ENCODE peak calls at places on chromosomes 4 and X, in four cellular contexts. S, C, O and T are unnamed samples.

GRCh38 chr4:20333141-20333690 is 81.5 kb downstream of the SLIT2 start:
- DNase-seq in S (no peak), O (no peak), C (no peak), T (no peak)

GRCh38 chr4:184401397-184402171 is 72.8 kb downstream of the IRF2 start:
- DNase-seq in S (no peak), O (no peak), C (no peak), T (no peak)

GRCh38 chr4:139660518-139661149 is 5.0 kb upstream of the MGST2 start:
- DNase-seq in O (peak), S (no peak), C (no peak), T (no peak)

GRCh38 chr4:127304356-127304755 is 328.4 kb upstream of the INTU start:
- DNase-seq in O (no peak), C (no peak), S (no peak), T (peak)

GRCh38 chr4:57499786-57500185 is 389.6 kb upstream of the IGFBP7 start:
- DNase-seq in S (no peak), O (no peak), C (no peak), T (peak)

GRCh38 chrX:16484338-16484737 is 165.6 kb upstream of the S100G start:
- DNase-seq in O (peak), S (no peak), C (no peak), T (peak)

GRCh38 chr4:104416725-104417363 is 77.8 kb downstream of the CXXC4 start:
- DNase-seq in S (no peak), C (no peak), O (no peak), T (no peak)

GRCh38 chr4:40055379-40055872 is 1.2 kb upstream of the N4BP2 start:
- DNase-seq in C (no peak), O (no peak), S (no peak), T (no peak)

GRCh38 chr4:110119880-110120279 is 78.5 kb downstream of the ELOVL6 start:
- DNase-seq in O (peak), C (no peak), S (no peak), T (peak)

GRCh38 chrX:31981546-31982062 is 909.8 kb upstream of the FTHL17 start:
- DNase-seq in C (no peak), O (no peak), S (no peak), T (no peak)

GRCh38 chrX:133527415-133527814 is 112.1 kb upstream of the GPC4 start:
- DNase-seq in O (no peak), C (no peak), S (no peak), T (no peak)

GRCh38 chrX:150886381-150886780 is 12.1 kb downstream of the CD99L2 start:
- DNase-seq in C (no peak), S (no peak), O (no peak), T (no peak)

GRCh38 chrX:96763608-96764007 is 79.0 kb downstream of the DIAPH2 start:
- DNase-seq in O (no peak), C (no peak), S (no peak), T (no peak)

GRCh38 chr4:141046255-141046654 is 87.0 kb downstream of the RNF150 start:
- DNase-seq in S (no peak), C (no peak), O (peak), T (peak)

GRCh38 chr4:75708218-75708691 is 16.1 kb upstream of the USO1 start:
- DNase-seq in O (no peak), C (no peak), S (no peak), T (no peak)

GRCh38 chrX:153903238-153903980 is 1.1 kb upstream of the AVPR2 start:
- DNase-seq in O (no peak), S (no peak), C (no peak), T (no peak)

GRCh38 chrX:153905481-153906095 is 1.1 kb downstream of the AVPR2 start:
- DNase-seq in S (no peak), O (no peak), C (no peak), T (no peak)

GRCh38 chrX:153902388-153902787 is 2.1 kb upstream of the AVPR2 start:
- DNase-seq in S (no peak), O (no peak), C (no peak), T (no peak)

GRCh38 chrX:153906126-153906917 is 1.8 kb downstream of the AVPR2 start:
- DNase-seq in C (no peak), S (no peak), O (no peak), T (no peak)

DNA sequence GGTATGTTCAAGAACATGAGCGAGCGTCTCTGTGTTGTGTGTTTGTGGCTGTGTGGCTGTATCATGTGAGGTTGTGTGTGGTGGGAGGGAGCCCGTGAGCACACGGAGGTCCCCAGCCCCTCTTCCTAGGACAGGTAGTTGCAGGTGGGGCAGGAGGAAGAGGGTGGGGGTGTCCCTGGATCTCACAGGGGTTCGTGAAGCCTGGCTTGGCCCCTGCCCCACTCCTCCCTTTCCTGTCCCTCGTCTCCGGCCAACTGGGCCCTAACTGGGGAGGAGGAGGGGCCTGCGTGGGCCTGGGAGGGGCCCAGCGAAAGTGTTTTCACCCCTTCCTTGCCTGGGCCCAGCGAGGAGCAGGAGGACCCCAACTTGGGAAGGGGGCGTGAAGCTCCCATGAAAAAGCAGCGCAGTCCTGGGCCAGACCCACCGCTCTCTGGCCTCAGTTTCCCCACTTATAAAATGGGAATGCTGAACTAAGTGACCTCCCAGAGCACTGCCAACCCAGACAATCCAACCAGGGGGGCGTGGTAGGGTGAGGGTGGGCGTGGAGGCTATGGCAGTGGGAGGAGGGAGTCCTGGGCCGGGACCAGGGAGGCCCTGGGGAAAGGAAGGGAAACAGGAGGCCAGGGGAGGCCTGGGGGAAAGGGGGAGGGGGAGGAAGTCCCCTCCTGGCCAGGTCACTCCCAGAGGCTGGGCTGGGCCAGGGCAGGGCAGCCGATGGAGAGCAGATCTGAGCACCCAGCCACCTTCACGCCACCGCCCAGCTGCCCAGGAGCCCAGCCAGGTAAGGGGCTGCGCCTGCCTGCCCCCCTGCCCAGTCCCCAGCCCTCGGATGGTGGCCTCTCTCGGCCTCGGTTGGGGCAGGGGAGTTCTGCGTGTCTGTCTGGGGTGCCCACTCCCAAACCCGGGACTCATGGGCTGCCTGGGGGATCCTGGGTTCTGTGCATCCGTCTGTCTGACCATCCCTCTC is at the start of gene AVPR2:
- DNase-seq in O (no peak), S (no peak), C (no peak), T (no peak)
- H3K4me3 ChIP-seq in O (no peak), S (no peak), C (no peak), T (no peak)

GRCh38 chrX:107675365-107675654 is 47.0 kb downstream of the PRPS1 start:
- DNase-seq in C (no peak), O (no peak), S (no peak), T (no peak)

GRCh38 chrX:107675823-107676555 is 47.7 kb downstream of the PRPS1 start:
- DNase-seq in O (peak), S (no peak), C (no peak), T (peak)

GRCh38 chrX:107677909-107678308 is 49.6 kb downstream of the PRPS1 start:
- DNase-seq in O (peak), C (no peak), S (no peak), T (no peak)

GRCh38 chrX:107677501-107677901 is 49.2 kb downstream of the PRPS1 start:
- DNase-seq in C (no peak), O (peak), S (no peak), T (peak)

DNA sequence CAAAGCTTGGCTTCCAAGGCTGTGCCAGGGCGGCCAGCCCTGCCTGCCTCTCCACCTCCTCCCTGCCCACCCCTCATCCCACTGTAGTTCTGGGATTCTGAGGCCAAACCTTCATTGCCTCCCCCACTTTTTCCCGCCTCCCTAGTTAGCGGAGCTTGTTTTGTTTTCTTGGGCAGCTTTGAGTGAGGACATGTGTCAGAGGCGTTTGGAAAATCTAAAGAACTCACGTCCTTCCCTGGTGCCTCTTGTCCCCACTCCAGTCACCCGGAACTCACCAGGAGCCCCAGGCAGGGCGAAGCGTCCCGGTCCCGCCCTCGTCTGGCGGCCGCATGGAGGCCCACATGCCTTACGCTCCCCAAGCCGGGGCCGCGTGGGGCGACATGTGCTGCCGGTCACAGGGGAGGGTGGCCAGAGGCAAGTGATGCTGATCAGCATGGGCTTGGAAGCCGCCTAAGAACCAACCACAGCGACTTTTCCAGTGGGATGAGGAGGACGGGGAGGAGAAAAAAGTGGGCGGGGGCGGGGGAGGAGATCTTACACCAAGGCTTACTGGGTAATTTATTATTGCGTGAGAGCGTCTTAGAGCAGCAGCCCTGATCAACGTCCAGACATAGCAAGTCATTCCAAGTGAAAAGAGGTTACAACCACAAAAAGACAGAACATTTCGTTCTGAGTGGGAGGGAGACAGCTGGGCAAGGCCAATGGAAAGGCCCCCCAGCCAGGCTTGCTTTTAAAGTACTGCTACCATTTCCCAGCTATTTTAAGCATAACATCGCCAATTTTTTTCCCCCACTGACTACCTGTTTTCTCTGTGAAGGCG is 48.5 kb downstream of the PRPS1 start:
- DNase-seq in C (no peak), O (peak), S (peak), T (peak)
- H3K4me3 ChIP-seq in C (no peak), O (peak), S (peak), T (peak)

DNA sequence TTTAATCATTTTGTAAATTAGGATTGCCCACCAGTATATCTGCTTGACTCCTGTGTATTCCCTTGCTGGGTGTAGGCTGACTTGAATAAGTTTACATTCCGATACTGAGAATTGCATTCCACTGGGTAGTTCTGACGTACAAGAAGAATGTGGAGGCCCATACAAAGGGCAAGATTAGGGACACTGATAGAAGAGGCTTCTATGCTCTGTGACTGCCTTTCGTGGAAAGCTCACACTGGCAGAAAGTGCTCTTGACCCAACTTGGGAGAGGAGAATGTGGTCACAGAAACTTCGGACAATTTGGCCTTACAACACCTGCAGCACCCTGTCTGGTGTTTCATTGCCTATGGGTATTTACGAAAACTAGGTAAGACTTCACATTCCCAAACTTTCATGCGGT is 126.3 kb downstream of the RAPGEF2 start:
- DNase-seq in O (peak), C (no peak), S (no peak), T (no peak)
- H3K4me3 ChIP-seq in O (no peak), C (no peak), S (no peak), T (no peak)

DNA sequence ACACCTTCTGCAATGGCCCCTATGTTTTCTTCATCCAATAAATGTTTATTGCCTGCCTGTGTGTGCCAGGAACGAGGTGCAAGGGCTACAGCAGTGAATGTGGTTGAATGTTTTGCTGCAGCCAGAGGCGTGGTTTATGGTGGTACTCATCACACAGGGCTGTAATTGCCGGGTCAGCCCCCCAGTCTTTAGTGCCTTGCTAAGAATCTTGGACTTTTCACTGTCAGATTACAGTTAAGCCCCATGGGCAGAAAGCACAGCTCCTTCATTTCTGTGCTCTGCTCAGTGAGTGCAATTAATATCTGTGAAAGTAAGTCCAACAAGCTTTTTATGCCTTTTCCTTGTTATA is 67.8 kb downstream of the TAPT1 start:
- DNase-seq in C (no peak), S (no peak), O (no peak), T (no peak)
- H3K4me3 ChIP-seq in C (no peak), S (no peak), O (no peak), T (no peak)

GRCh38 chr4:123351713-123352112 is 44.9 kb upstream of the SPRY1 start:
- DNase-seq in S (no peak), O (no peak), C (no peak), T (no peak)
- H3K4me3 ChIP-seq in S (no peak), O (no peak), C (no peak), T (no peak)

GRCh38 chrX:1903380-1903935 is 288.6 kb downstream of the ASMT start:
- DNase-seq in C (no peak), O (peak), S (no peak), T (peak)

GRCh38 chrX:1906028-1906427 is 291.2 kb downstream of the ASMT start:
- DNase-seq in O (no peak), C (no peak), S (no peak), T (no peak)

GRCh38 chrX:1899841-1900240 is 285.0 kb downstream of the ASMT start:
- DNase-seq in S (no peak), O (no peak), C (peak), T (no peak)

GRCh38 chrX:1904663-1905218 is 289.9 kb downstream of the ASMT start:
- DNase-seq in S (no peak), C (no peak), O (no peak), T (no peak)

DNA sequence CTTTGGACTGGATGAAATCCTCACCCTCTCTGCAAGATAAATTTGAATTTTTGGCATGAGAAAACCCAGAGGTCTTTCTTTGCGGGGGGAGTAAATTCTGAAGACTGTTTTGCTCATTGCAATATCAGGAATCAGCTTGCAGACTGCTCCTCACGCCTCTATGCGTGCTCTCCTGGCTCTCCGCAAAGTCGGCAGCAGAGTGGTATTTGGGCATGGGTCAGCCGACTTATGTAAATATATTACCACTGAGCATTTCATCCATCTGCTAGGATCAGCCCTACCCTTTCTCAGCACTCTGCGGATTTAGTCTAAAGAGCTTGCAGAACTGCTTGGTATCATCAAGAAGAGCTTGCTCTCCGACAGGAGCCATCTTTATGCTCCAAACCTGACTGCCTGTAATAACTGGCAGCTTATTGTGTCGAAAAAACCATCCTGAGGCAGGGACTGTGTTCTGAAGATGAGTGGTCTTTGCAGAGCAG is 288.1 kb downstream of the ASMT start:
- DNase-seq in S (no peak), C (no peak), O (no peak), T (no peak)
- H3K4me3 ChIP-seq in S (no peak), C (no peak), O (no peak), T (no peak)

DNA sequence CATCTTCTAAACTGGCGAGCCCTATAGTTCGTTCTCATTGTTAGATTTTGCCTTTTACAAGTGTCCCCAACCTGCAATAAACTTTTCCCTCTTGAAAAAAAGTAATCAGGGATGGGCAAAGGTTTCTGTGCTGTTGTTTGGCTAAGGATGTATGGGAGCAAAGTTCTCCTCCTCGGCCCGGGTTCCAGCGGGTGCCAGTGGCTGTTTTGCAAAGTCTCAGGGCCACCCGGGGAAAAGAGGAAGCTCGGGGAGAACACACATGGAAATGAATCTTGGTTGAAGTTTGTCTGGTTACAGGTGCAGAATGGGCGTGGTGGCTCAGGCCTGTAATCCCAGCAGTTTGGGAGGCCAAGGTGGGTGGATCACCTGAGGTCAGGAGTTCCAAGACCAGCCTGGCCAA is 179.1 kb downstream of the DCLK2 start:
- DNase-seq in O (no peak), S (no peak), C (no peak), T (no peak)
- H3K4me3 ChIP-seq in O (no peak), S (no peak), C (no peak), T (no peak)

DNA sequence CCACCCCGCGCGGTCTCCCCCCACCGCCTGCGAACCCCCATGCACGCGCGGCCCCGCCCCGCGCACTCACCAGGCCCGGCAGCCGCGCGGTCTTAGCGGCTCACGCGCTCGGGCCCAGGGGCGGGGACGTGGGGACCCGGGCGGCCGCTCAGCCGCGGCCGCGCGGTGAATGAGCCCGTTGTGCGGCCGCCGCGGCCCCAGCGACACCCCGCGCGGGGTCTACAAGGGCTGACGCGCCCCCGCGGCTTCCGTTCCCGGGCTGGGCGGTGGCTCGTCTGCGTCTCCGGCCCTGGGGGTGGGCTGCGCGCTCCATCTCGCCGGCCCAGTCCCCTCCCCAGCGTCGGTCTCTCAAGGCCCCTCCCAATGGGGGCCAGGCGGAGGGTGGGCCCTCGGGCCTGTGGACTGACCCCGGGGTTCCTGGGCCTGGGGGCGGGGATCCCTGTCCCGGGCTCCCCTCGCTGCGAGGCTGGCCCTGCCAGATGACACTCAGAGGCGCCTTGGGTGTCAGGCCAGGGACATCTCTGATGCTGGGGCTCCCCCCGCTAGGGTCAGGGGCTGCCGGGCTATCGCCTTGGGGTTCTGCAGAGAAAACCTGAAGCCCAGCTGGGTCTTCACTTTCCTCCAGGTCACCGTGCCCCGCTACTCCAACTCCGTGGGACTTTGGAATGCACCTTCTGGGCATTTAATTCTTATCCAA is 4.3 kb upstream of the SLC26A1 start:
- DNase-seq in C (no peak), S (no peak), O (no peak), T (no peak)
- H3K4me3 ChIP-seq in C (peak), S (no peak), O (peak), T (no peak)

DNA sequence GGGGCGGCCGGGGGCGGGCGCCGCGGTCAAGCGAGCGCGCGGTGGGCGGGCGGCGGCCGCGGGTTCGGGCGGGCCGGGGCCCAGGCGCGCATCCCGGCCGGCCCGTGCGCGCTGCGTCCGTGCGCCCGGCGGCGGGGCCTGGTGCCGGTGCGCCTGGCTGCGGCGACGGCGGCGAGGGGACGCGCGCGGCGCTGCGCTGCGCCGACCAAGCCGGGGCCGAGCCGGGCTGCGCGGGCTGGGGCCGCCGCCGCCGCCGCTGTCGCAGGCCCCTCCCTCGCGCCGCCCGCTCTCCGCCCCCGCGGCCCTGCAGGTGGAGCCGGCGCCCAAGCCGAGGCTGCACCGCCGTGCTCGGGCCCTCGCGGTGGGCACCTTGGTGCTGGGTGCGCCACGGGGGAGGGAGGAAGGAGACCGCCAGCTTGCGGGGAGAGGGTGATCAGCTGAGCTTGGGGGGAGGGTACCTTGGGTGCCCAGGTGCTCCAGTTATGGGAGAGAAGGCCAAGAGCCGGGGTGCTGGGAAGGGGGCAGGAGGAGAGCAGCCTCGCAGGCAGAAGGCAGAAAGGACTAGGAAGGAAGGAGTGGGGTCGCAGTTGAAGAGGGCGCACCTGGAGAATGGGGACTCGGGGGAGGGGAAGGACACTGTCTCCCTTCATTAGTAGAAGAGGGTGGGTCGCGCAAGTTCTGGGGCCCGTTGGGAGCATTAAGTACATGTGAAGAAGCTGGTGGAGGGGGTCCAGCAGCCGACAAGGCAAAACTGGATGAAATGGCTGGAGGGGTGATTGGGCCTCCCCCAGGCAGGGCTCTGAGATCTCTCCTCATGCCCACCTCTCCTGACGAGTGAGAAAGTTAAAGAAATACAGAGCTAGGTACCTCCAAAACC is at the start of gene PPP2R2C:
- DNase-seq in O (no peak), S (peak), C (no peak), T (no peak)
- H3K4me3 ChIP-seq in O (no peak), S (no peak), C (peak), T (no peak)